ENCODE peak calls at places on chromosomes 1 and 21, in seven cellular contexts. N, J, F, A, C, R and Y are unnamed samples.

GRCh38 chr1:245803666-245804037 is 648.9 kb downstream of the KIF26B start:
- DNase-seq in N (no peak), A (no peak), R (no peak), J (no peak), C (no peak), F (no peak), Y (no peak)

GRCh38 chr1:171110485-171111340 is 20.0 kb downstream of the FMO3 start:
- DNase-seq in J (no peak), R (no peak), C (no peak), N (no peak), F (no peak), A (no peak), Y (no peak)

GRCh38 chr1:165645654-165646366 is 14.8 kb downstream of the MGST3 start:
- DNase-seq in A (no peak), C (peak; percentile 48), N (peak; percentile 16), F (no peak), R (no peak), J (peak; percentile 18), Y (no peak)

GRCh38 chr1:25661043-25661807 is 44.6 kb downstream of the MAN1C1 start:
- DNase-seq in F (no peak), R (peak; percentile 26), J (no peak), A (no peak), N (no peak), C (no peak), Y (no peak)

GRCh38 chr1:61491497-61491896 is 233.4 kb downstream of the TM2D1 start:
- DNase-seq in F (no peak), C (no peak), J (no peak), N (no peak), A (peak; percentile 29), R (no peak), Y (no peak)

GRCh38 chr1:169102567-169102966 is 3.9 kb upstream of the ATP1B1 start:
- DNase-seq in A (peak; percentile 28), F (no peak), C (no peak), N (no peak), R (no peak), J (no peak), Y (peak; percentile 85)

GRCh38 chr21:44441581-44442265 is 13.6 kb upstream of the LRRC3 start:
- DNase-seq in A (no peak), N (no peak), C (no peak), J (no peak), R (peak; percentile 72), F (no peak), Y (no peak)

GRCh38 chr21:25733859-25734653 is 648 bp downstream of the ATP5PF start:
- DNase-seq in F (no peak), N (no peak), C (no peak), R (no peak), A (no peak), J (no peak), Y (no peak)

GRCh38 chr1:156439036-156439435 is 61.5 kb downstream of the MEF2D start:
- DNase-seq in C (peak; percentile 59), R (no peak), F (no peak), N (no peak), J (no peak), A (no peak), Y (no peak)

GRCh38 chr1:10785855-10786638 is 10.4 kb downstream of the CASZ1 start:
- DNase-seq in A (no peak), R (no peak), N (no peak), J (no peak), C (no peak), F (no peak), Y (no peak)

GRCh38 chr1:183411091-183411490 is 7.1 kb downstream of the NMNAT2 start:
- DNase-seq in F (no peak), C (no peak), N (no peak), R (no peak), A (no peak), J (no peak), Y (no peak)

GRCh38 chr1:236143104-236143948 is 987 bp downstream of the GPR137B start:
- DNase-seq in J (no peak), C (no peak), N (no peak), R (no peak), F (no peak), A (peak; percentile 24), Y (no peak)

GRCh38 chr1:54583307-54583686 is 35.3 kb downstream of the ACOT11 start:
- DNase-seq in N (no peak), J (no peak), C (no peak), A (no peak), R (no peak), F (no peak), Y (no peak)

GRCh38 chr1:54580856-54581550 is 33.0 kb downstream of the ACOT11 start:
- DNase-seq in J (no peak), N (no peak), F (no peak), A (no peak), C (no peak), R (no peak), Y (no peak)

GRCh38 chr1:54582566-54583306 is 34.7 kb downstream of the ACOT11 start:
- DNase-seq in R (no peak), N (no peak), F (no peak), J (no peak), A (peak; percentile 25), C (no peak), Y (peak; percentile 89)

GRCh38 chr1:54583868-54584267 is 35.8 kb downstream of the ACOT11 start:
- DNase-seq in N (no peak), R (no peak), C (no peak), F (no peak), J (no peak), A (no peak), Y (no peak)

DNA sequence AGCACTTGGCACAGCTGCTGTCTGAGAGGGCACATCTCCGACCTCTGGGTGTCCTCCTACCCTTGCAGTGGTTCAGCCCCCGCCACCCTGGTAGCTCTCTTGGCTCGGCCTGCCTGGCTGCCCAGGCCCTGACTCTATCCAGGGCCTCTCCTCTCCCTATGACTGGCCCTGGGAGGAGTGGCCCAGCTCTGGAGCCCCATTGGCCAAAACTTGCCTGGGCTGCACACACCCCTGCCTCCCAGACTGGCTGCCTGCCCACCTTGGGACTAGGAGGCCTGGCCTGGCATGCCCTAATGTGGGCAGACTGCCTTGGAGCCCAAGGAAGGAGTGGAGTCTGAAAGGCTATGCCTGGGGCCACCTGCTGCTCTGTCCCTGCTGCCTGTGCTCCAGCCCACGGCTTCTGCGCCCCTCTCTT is 33.6 kb downstream of the ACOT11 start:
- DNase-seq in C (no peak), A (peak; percentile 89), N (peak; percentile 29), F (peak; percentile 22), R (peak; percentile 94), J (peak; percentile 11), Y (peak; percentile 99)
- TF ChIP-seq POLR2A in C (no peak), A (peak; percentile 62), N (no peak), F (peak; percentile 45), R (no peak), J (no peak), Y (no peak)

GRCh38 chr1:2912424-2912823 is 108.8 kb upstream of the ACTRT2 start:
- DNase-seq in N (no peak), J (no peak), F (no peak), R (no peak), A (no peak), C (no peak), Y (no peak)
- H3K4me3 ChIP-seq in N (no peak overlapping the region), J (no peak overlapping the region), F (no peak overlapping the region), R (no peak overlapping the region), A (no peak overlapping the region), C (no peak overlapping the region), Y (no peak overlapping the region)

GRCh38 chr1:86507935-86508582 is 38.8 kb upstream of the CLCA4 start:
- DNase-seq in C (peak; percentile 15), J (no peak), F (no peak), A (peak; percentile 22), R (no peak), N (peak; percentile 19), Y (peak; percentile 49)
- TF ChIP-seq POLR2A in C (no peak), J (no peak), F (no peak), A (no peak), R (no peak), N (no peak), Y (no peak)

GRCh38 chr1:66175107-66175506 is 358.8 kb upstream of the SGIP1 start:
- DNase-seq in J (no peak), A (no peak), C (no peak), F (no peak), N (no peak), R (no peak), Y (no peak)

GRCh38 chr1:66168467-66168887 is 365.5 kb upstream of the SGIP1 start:
- DNase-seq in J (no peak), R (no peak), N (no peak), A (no peak), F (no peak), C (no peak), Y (no peak)

GRCh38 chr1:66166746-66167145 is 367.2 kb upstream of the SGIP1 start:
- DNase-seq in R (no peak), J (no peak), C (no peak), N (no peak), F (no peak), A (no peak), Y (no peak)

GRCh38 chr1:66172272-66172671 is 361.7 kb upstream of the SGIP1 start:
- DNase-seq in J (no peak), C (no peak), F (no peak), R (no peak), A (no peak), N (no peak), Y (no peak)

DNA sequence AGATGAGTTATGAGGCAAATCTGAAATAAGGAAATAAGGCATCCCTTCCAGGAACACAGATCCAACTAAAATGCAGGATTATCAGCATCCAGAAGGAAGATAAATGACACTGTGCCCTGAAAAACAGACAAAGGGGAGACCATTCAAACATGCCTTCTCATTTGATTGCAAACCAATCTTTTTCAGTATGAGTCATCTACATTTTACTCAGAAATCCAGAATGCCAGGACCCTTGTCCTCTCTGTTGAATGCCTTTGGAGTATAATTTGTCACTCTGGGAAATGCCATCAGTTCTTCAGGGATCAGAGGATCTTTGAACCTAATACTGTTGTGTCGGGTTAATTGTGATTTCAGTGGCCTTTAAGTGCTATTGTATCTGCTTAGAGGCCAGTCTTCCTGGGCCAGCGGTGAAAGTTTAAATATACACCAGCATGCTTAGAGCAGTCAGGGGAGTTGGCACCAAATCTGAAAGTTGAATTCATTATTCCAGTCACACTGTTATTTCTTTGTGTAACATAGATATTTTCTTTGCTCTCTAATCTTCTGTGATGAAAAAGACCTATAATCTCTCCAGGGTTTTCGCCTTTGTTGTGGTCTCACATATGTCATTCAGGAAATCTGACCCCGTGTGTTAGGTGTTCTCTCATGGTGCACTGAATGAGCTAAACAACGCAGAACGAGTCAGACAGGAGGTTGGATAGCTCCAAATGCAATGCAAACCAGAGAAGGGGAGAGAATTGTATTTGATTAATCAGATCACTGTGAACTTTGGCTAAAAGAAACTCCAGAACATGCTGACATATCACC is 364.8 kb upstream of the SGIP1 start:
- DNase-seq in A (no peak), N (peak; percentile 10), C (no peak), J (no peak), R (no peak), F (no peak), Y (no peak)
- H3K4me3 ChIP-seq in A (no peak overlapping the region), N (no peak overlapping the region), C (no peak overlapping the region), J (no peak overlapping the region), R (no peak overlapping the region), F (no peak overlapping the region), Y (no peak overlapping the region)

GRCh38 chr1:160030657-160031367 is 978 bp downstream of the PIGM start:
- DNase-seq in R (no peak), A (no peak), F (no peak), C (no peak), N (no peak), J (peak; percentile 34), Y (peak; percentile 8)
- TF ChIP-seq POLR2A in R (no peak), A (no peak), F (no peak), C (no peak), N (no peak), J (no peak), Y (no peak)

GRCh38 chr1:202184750-202185460 is 8.7 kb upstream of the LGR6 start:
- DNase-seq in N (peak; percentile 88), C (peak; percentile 91), A (peak; percentile 75), F (no peak), J (peak; percentile 92), R (peak; percentile 93), Y (peak; percentile 85)
- H3K4me3 ChIP-seq in N (no peak overlapping the region), C (no peak overlapping the region), A (no peak overlapping the region), F (no peak overlapping the region), J (no peak overlapping the region), R (no peak overlapping the region), Y (no peak overlapping the region)